ENCODE peak calls at places on chromosomes 11 and 22, in seven cellular contexts. N is T-helper 1 cell; R is colonic mucosa; J is MV-4-11; X is body of pancreas; G is stromal cell of bone marrow; L is naive thymus-derived CD4-positive, alpha-beta T cell. D is an unnamed sample.

GRCh38 chr11:111406091-111406490 is 27.0 kb upstream of the POU2AF1 start:
- DNase-seq in N (no peak), R (no peak), J (no peak), X (no peak), G (no peak), L (no peak), D (no peak)

GRCh38 chr11:28679795-28680194 is 571.6 kb downstream of the METTL15 start:
- DNase-seq in N (no peak), R (no peak), J (no peak), X (no peak), G (peak), L (no peak), D (no peak)

GRCh38 chr11:69666261-69666660 is 8.9 kb downstream of the LTO1 start:
- DNase-seq in N (no peak), R (no peak), J (no peak), X (no peak), G (no peak), L (no peak), D (no peak)

GRCh38 chr11:12769834-12770345 is 95.7 kb downstream of the TEAD1 start:
- DNase-seq in N (no peak), R (no peak), J (peak), X (peak), G (peak), L (no peak), D (no peak)

GRCh38 chr11:31366795-31367194 is 2.7 kb downstream of the DCDC1 start:
- DNase-seq in N (no peak), R (no peak), J (no peak), X (no peak), G (no peak), L (peak), D (no peak)

GRCh38 chr11:65900125-65900898 is at the start of gene FOSL1:
- DNase-seq in N (peak), R (peak), J (peak), X (peak), G (peak), L (peak), D (peak)

GRCh38 chr22:19877626-19878339 is 23.1 kb upstream of the GNB1L start:
- DNase-seq in N (no peak), R (no peak), J (no peak), X (no peak), G (no peak), L (no peak), D (peak)

GRCh38 chr22:48968201-48968959 is 859.3 kb downstream of the BRD1 start:
- DNase-seq in N (no peak), R (peak), J (no peak), X (peak), G (no peak), L (peak), D (no peak)

GRCh38 chr22:28244760-28245159 is 325.7 kb upstream of the PITPNB start:
- DNase-seq in N (no peak), R (no peak), J (no peak), X (no peak), G (no peak), L (no peak), D (no peak)

GRCh38 chr11:5380740-5381342 is 2.8 kb upstream of the OR51M1 start:
- DNase-seq in N (no peak), R (peak), J (peak), X (peak), G (peak), L (peak), D (peak)

GRCh38 chr11:62450543-62451242 is 31.9 kb downstream of the SCGB1A1 start:
- DNase-seq in N (no peak), R (no peak), J (peak), X (no peak), G (no peak), L (no peak), D (no peak)

GRCh38 chr22:35437038-35437437 is 37.1 kb downstream of the MCM5 start:
- DNase-seq in N (no peak), R (no peak), J (no peak), X (no peak), G (no peak), L (no peak), D (no peak)

GRCh38 chr11:20056109-20057054 is 103.9 kb downstream of the DBX1 start:
- DNase-seq in N (no peak), R (no peak), J (no peak), X (no peak), G (no peak), L (no peak), D (no peak)

GRCh38 chr11:57482782-57483569 is 22.6 kb downstream of the RTN4RL2 start:
- DNase-seq in N (peak), R (no peak), J (no peak), X (no peak), G (no peak), L (peak), D (no peak)

GRCh38 chr11:76577199-76577920 is 93.2 kb downstream of the LRRC32 start:
- DNase-seq in N (no peak), R (peak), J (no peak), X (no peak), G (no peak), L (no peak), D (peak)

GRCh38 chr11:38226684-38227083 is 1628.6 kb upstream of the RAG2 start:
- DNase-seq in N (no peak), R (no peak), J (no peak), X (no peak), G (peak), L (no peak), D (no peak)

GRCh38 chr22:36339171-36340065 is 48.3 kb downstream of the MYH9 start:
- DNase-seq in N (no peak), R (no peak), J (no peak), X (no peak), G (peak), L (no peak), D (peak)

GRCh38 chr11:12893787-12894672 is 115.1 kb upstream of the RASSF10 start:
- DNase-seq in N (no peak), R (peak), J (peak), X (peak), G (no peak), L (peak), D (no peak)